ENCODE peak calls at places on chromosomes 5 and 9, in six cellular contexts. One of them, this sample, is unnamed.

GRCh38 chr5:146049704-146050026 is 55.7 kb downstream of the PLAC8L1 start:
- DNase-seq in body of pancreas: no peak
- DNase-seq in IMR-90: no peak
- DNase-seq in endothelial cell of umbilical vein: no peak
- DNase-seq in breast epithelium: no peak
- DNase-seq in stomach: no peak
- DNase-seq in this sample: no peak

GRCh38 chr5:140556438-140556837 is 835 bp downstream of the SRA1 start:
- DNase-seq in breast epithelium: no peak
- DNase-seq in endothelial cell of umbilical vein: peak
- DNase-seq in stomach: no peak
- DNase-seq in IMR-90: peak
- DNase-seq in body of pancreas: no peak
- DNase-seq in this sample: no peak

GRCh38 chr5:126480824-126481223 is 57.6 kb downstream of the GRAMD2B start:
- DNase-seq in IMR-90: no peak
- DNase-seq in stomach: no peak
- DNase-seq in body of pancreas: no peak
- DNase-seq in breast epithelium: no peak
- DNase-seq in endothelial cell of umbilical vein: no peak
- DNase-seq in this sample: no peak

GRCh38 chr5:111266491-111266890 is 42.3 kb downstream of the CAMK4 start:
- DNase-seq in stomach: no peak
- DNase-seq in endothelial cell of umbilical vein: no peak
- DNase-seq in breast epithelium: no peak
- DNase-seq in body of pancreas: no peak
- DNase-seq in IMR-90: no peak
- DNase-seq in this sample: no peak

GRCh38 chr5:98769006-98769255 is 4.5 kb upstream of the RGMB start:
- DNase-seq in stomach: peak
- DNase-seq in endothelial cell of umbilical vein: no peak
- DNase-seq in body of pancreas: no peak
- DNase-seq in breast epithelium: peak
- DNase-seq in IMR-90: no peak
- DNase-seq in this sample: no peak

GRCh38 chr9:124733964-124734740 is 37.0 kb downstream of the NR6A1 start:
- DNase-seq in IMR-90: no peak
- DNase-seq in endothelial cell of umbilical vein: no peak
- DNase-seq in stomach: no peak
- DNase-seq in body of pancreas: peak
- DNase-seq in breast epithelium: no peak
- DNase-seq in this sample: no peak

GRCh38 chr5:181261320-181262085 is 560 bp upstream of the TRIM52 start:
- DNase-seq in endothelial cell of umbilical vein: peak
- DNase-seq in body of pancreas: peak
- DNase-seq in stomach: peak
- DNase-seq in IMR-90: peak
- DNase-seq in breast epithelium: no peak
- DNase-seq in this sample: peak

GRCh38 chr9:36207546-36208012 is 16.9 kb downstream of the CLTA start:
- DNase-seq in stomach: no peak
- DNase-seq in breast epithelium: no peak
- DNase-seq in endothelial cell of umbilical vein: peak
- DNase-seq in IMR-90: peak
- DNase-seq in body of pancreas: no peak
- DNase-seq in this sample: no peak

GRCh38 chr9:12933957-12934356 is 159.1 kb downstream of the LURAP1L start:
- DNase-seq in breast epithelium: no peak
- DNase-seq in body of pancreas: no peak
- DNase-seq in endothelial cell of umbilical vein: peak
- DNase-seq in IMR-90: peak
- DNase-seq in stomach: no peak
- DNase-seq in this sample: no peak

GRCh38 chr9:8627944-8628679 is 828.5 kb upstream of the DMAC1 start:
- DNase-seq in endothelial cell of umbilical vein: no peak
- DNase-seq in IMR-90: no peak
- DNase-seq in stomach: no peak
- DNase-seq in body of pancreas: no peak
- DNase-seq in breast epithelium: no peak
- DNase-seq in this sample: no peak

GRCh38 chr5:170306381-170306790 is 8.8 kb upstream of the LCP2 start:
- DNase-seq in stomach: peak
- DNase-seq in body of pancreas: no peak
- DNase-seq in breast epithelium: no peak
- DNase-seq in endothelial cell of umbilical vein: no peak
- DNase-seq in IMR-90: peak
- DNase-seq in this sample: peak

GRCh38 chr9:79611091-79611614 is 39.4 kb downstream of the TLE4 start:
- DNase-seq in stomach: no peak
- DNase-seq in IMR-90: peak
- DNase-seq in endothelial cell of umbilical vein: no peak
- DNase-seq in breast epithelium: no peak
- DNase-seq in body of pancreas: no peak
- DNase-seq in this sample: no peak

GRCh38 chr5:99317136-99317535 is 388.3 kb upstream of the CHD1 start:
- DNase-seq in breast epithelium: no peak
- DNase-seq in body of pancreas: no peak
- DNase-seq in endothelial cell of umbilical vein: peak
- DNase-seq in stomach: no peak
- DNase-seq in IMR-90: no peak
- DNase-seq in this sample: no peak

GRCh38 chr9:86836797-86837196 is 110.5 kb downstream of the GAS1 start:
- DNase-seq in IMR-90: no peak
- DNase-seq in endothelial cell of umbilical vein: no peak
- DNase-seq in breast epithelium: no peak
- DNase-seq in stomach: no peak
- DNase-seq in body of pancreas: no peak
- DNase-seq in this sample: no peak

GRCh38 chr5:41575110-41575779 is 64.8 kb upstream of the PLCXD3 start:
- DNase-seq in body of pancreas: no peak
- DNase-seq in stomach: no peak
- DNase-seq in IMR-90: no peak
- DNase-seq in breast epithelium: no peak
- DNase-seq in endothelial cell of umbilical vein: no peak
- DNase-seq in this sample: no peak

GRCh38 chr5:39177629-39177959 is 41.8 kb downstream of the FYB1 start:
- DNase-seq in IMR-90: no peak
- DNase-seq in endothelial cell of umbilical vein: no peak
- DNase-seq in stomach: no peak
- DNase-seq in breast epithelium: no peak
- DNase-seq in body of pancreas: no peak
- DNase-seq in this sample: no peak

GRCh38 chr5:158514353-158514960 is 585.3 kb downstream of the EBF1 start:
- DNase-seq in breast epithelium: no peak
- DNase-seq in endothelial cell of umbilical vein: no peak
- DNase-seq in stomach: no peak
- DNase-seq in body of pancreas: no peak
- DNase-seq in IMR-90: peak
- DNase-seq in this sample: no peak

GRCh38 chr5:68593211-68593701 is 377.7 kb downstream of the PIK3R1 start:
- DNase-seq in stomach: peak
- DNase-seq in IMR-90: no peak
- DNase-seq in endothelial cell of umbilical vein: no peak
- DNase-seq in breast epithelium: no peak
- DNase-seq in body of pancreas: no peak
- DNase-seq in this sample: no peak

GRCh38 chr9:136695955-136696354 is 8.7 kb upstream of the AGPAT2 start:
- DNase-seq in body of pancreas: peak
- DNase-seq in IMR-90: no peak
- DNase-seq in stomach: no peak
- DNase-seq in breast epithelium: no peak
- DNase-seq in endothelial cell of umbilical vein: no peak
- DNase-seq in this sample: no peak

GRCh38 chr9:76330034-76330433 is 64.2 kb downstream of the RFK start:
- DNase-seq in IMR-90: no peak
- DNase-seq in endothelial cell of umbilical vein: no peak
- DNase-seq in body of pancreas: no peak
- DNase-seq in stomach: no peak
- DNase-seq in breast epithelium: no peak
- DNase-seq in this sample: no peak

GRCh38 chr9:37593877-37594448 is 1.6 kb upstream of the TOMM5 start:
- DNase-seq in body of pancreas: no peak
- DNase-seq in endothelial cell of umbilical vein: no peak
- DNase-seq in breast epithelium: no peak
- DNase-seq in IMR-90: no peak
- DNase-seq in stomach: no peak
- DNase-seq in this sample: no peak
- TF ChIP-seq CTCF in body of pancreas: no peak
- TF ChIP-seq CTCF in endothelial cell of umbilical vein: no peak
- TF ChIP-seq CTCF in breast epithelium: no peak
- TF ChIP-seq CTCF in IMR-90: no peak
- TF ChIP-seq CTCF in stomach: no peak
- TF ChIP-seq CTCF in this sample: no peak

DNA sequence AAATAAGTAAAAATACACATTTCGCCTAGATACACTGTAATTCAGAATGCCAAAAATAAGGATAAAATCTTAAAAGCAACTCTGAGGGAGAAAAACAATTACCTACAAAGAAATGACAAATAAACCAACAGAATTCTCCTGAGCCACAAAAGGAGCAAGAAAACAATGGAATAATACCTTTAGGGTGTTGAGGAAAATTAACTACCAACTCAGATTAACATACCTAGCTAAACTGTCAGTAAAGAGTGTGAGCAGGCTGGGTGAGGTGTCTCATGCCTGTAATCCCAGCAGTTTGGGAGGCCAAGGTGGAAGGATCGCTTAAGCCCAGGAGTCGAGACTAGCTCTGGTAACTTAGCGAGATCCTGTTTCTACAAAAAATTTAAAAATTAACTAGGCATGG is 81.5 kb downstream of the C9orf50 start:
- DNase-seq in endothelial cell of umbilical vein: no peak
- DNase-seq in breast epithelium: no peak
- DNase-seq in stomach: no peak
- DNase-seq in body of pancreas: no peak
- DNase-seq in IMR-90: no peak
- DNase-seq in this sample: no peak
- H3K4me3 ChIP-seq in endothelial cell of umbilical vein: no peak
- H3K4me3 ChIP-seq in breast epithelium: no peak
- H3K4me3 ChIP-seq in stomach: no peak
- H3K4me3 ChIP-seq in body of pancreas: no peak
- H3K4me3 ChIP-seq in IMR-90: no peak
- H3K4me3 ChIP-seq in this sample: no peak

GRCh38 chr5:5542654-5543053 is 120.2 kb downstream of the ICE1 start:
- DNase-seq in IMR-90: no peak
- DNase-seq in endothelial cell of umbilical vein: no peak
- DNase-seq in stomach: no peak
- DNase-seq in breast epithelium: no peak
- DNase-seq in body of pancreas: no peak
- DNase-seq in this sample: no peak

GRCh38 chr5:5544094-5544663 is 121.7 kb downstream of the ICE1 start:
- DNase-seq in IMR-90: no peak
- DNase-seq in breast epithelium: no peak
- DNase-seq in stomach: no peak
- DNase-seq in endothelial cell of umbilical vein: no peak
- DNase-seq in body of pancreas: no peak
- DNase-seq in this sample: no peak

GRCh38 chr5:5551499-5551898 is 129.0 kb downstream of the ICE1 start:
- DNase-seq in stomach: no peak
- DNase-seq in breast epithelium: no peak
- DNase-seq in body of pancreas: no peak
- DNase-seq in IMR-90: no peak
- DNase-seq in endothelial cell of umbilical vein: no peak
- DNase-seq in this sample: no peak

DNA sequence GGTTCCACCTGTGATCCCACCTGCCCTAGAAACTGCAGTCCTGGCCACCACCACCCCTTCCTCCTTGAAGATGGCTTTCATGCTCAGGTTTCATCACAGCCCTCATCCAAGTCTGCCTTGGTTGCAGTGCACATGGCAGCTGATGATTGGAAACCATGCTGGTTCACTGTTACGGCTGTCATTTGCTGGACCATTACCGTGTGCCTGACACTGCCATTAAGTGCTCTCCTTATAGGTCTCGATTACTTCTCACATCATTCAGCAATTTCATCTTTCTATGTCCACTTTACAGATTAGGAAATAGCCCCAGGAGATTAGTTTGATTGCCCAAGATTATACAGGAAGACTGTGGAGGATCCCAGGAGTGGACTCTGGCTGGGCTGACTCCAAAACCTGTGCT is 123.9 kb downstream of the ICE1 start:
- DNase-seq in body of pancreas: no peak
- DNase-seq in endothelial cell of umbilical vein: no peak
- DNase-seq in breast epithelium: no peak
- DNase-seq in IMR-90: no peak
- DNase-seq in stomach: no peak
- DNase-seq in this sample: no peak
- TF ChIP-seq POLR2A in body of pancreas: no peak
- TF ChIP-seq POLR2A in endothelial cell of umbilical vein: no peak
- TF ChIP-seq POLR2A in breast epithelium: no peak
- TF ChIP-seq POLR2A in IMR-90: no peak
- TF ChIP-seq POLR2A in stomach: no peak
- TF ChIP-seq POLR2A in this sample: no peak

DNA sequence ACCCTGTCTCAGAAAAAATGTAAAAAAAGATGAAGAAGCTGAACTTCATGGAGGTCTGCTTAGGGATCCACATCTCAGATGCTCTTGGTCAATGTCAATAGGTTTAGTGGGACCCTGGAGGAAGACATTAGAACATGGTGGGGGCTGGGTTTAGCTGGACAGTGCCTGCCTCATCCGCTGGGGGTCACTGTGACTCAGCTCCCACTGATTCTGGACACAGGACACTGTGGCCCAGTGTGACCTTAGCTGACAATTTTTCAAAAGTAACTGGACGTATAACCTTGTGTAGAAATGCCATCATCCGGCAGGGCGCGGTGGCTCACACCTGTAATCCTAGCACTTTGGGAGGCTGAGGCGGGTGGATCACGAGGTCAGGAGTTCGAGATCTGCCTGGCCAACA is 7.3 kb upstream of the HNRNPAB start:
- DNase-seq in breast epithelium: peak
- DNase-seq in stomach: no peak
- DNase-seq in body of pancreas: peak
- DNase-seq in endothelial cell of umbilical vein: no peak
- DNase-seq in IMR-90: no peak
- DNase-seq in this sample: no peak
- TF ChIP-seq CTCF in breast epithelium: no peak
- TF ChIP-seq CTCF in stomach: peak
- TF ChIP-seq CTCF in body of pancreas: peak
- TF ChIP-seq CTCF in endothelial cell of umbilical vein: peak
- TF ChIP-seq CTCF in IMR-90: peak
- TF ChIP-seq CTCF in this sample: no peak

DNA sequence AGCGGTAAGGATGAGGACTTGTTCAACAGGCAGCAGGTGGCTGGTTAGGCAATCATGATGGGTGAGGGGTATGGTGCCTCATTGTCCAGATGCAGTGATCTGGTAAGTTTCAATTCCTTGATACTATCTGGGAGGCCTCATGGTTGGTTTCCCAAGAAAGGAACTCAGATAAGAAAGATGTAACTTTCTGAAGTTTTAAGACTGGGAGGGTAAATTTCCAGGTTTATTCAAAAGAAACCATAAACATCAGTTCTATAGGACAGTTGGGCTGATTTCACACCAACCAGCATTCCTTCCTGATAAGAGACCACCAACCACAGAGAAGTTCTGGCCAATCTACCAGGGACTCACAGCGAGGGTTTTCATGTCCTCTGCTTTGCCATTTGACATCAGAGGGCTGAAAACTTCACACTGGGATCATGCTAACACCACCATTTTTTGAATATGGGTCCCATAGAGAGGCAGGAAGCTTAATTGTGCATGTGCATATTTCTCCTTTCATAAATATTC is 773 bp upstream of the AGGF1 start:
- DNase-seq in body of pancreas: no peak
- DNase-seq in IMR-90: no peak
- DNase-seq in breast epithelium: no peak
- DNase-seq in endothelial cell of umbilical vein: no peak
- DNase-seq in stomach: no peak
- DNase-seq in this sample: no peak
- H3K4me3 ChIP-seq in body of pancreas: no peak
- H3K4me3 ChIP-seq in IMR-90: no peak
- H3K4me3 ChIP-seq in breast epithelium: peak
- H3K4me3 ChIP-seq in endothelial cell of umbilical vein: no peak
- H3K4me3 ChIP-seq in stomach: peak
- H3K4me3 ChIP-seq in this sample: no peak